ENCODE peak calls at places on chromosome 21, in four cellular contexts. Y, V, J and N are unnamed samples.

GRCh38 chr21:14097881-14098499 is 112.8 kb downstream of the LIPI start:
- DNase-seq in J (no peak), Y (no peak), V (no peak), N (no peak)

GRCh38 chr21:36400719-36401118 is 15.5 kb downstream of the CHAF1B start:
- DNase-seq in Y (no peak), V (no peak), J (no peak), N (no peak)

GRCh38 chr21:44681861-44682579 is at the start of gene KRTAP12-1:
- DNase-seq in J (no peak), V (no peak), Y (no peak), N (no peak)

GRCh38 chr21:37578471-37579126 is 212.0 kb downstream of the DYRK1A start:
- DNase-seq in Y (no peak), V (no peak), J (no peak), N (no peak)

GRCh38 chr21:45306832-45307571 is 19.3 kb upstream of the POFUT2 start:
- DNase-seq in V (peak), J (no peak), Y (no peak), N (no peak)

GRCh38 chr21:36532769-36533467 is 53.0 kb upstream of the CLDN14 start:
- DNase-seq in Y (no peak), J (no peak), V (no peak), N (no peak)

GRCh38 chr21:35422011-35422410 is 372.9 kb upstream of the RUNX1 start:
- DNase-seq in Y (no peak), J (no peak), V (no peak), N (no peak)

GRCh38 chr21:25507522-25507921 is 99.8 kb downstream of the MRPL39 start:
- DNase-seq in V (no peak), J (no peak), Y (peak), N (no peak)

GRCh38 chr21:27831821-27832569 is 865.1 kb upstream of the ADAMTS5 start:
- DNase-seq in V (no peak), J (no peak), Y (no peak), N (no peak)

GRCh38 chr21:43355925-43356289 is 71.0 kb downstream of the SIK1 start:
- DNase-seq in V (peak), Y (no peak), J (no peak), N (no peak)

GRCh38 chr21:36790616-36791015 is 91.7 kb downstream of the SIM2 start:
- DNase-seq in Y (no peak), V (no peak), J (no peak), N (no peak)

GRCh38 chr21:37266515-37267221 is 466 bp downstream of the VPS26C start:
- DNase-seq in Y (peak), J (peak), V (peak), N (no peak)

GRCh38 chr21:28818663-28819278 is 173.9 kb downstream of the LTN1 start:
- DNase-seq in J (no peak), Y (no peak), V (no peak), N (no peak)

GRCh38 chr21:39053126-39053525 is 130.1 kb downstream of the PSMG1 start:
- DNase-seq in J (no peak), V (no peak), Y (no peak), N (no peak)

GRCh38 chr21:22711636-22712035 is 1713.4 kb downstream of the NCAM2 start:
- DNase-seq in V (no peak), J (no peak), Y (no peak), N (no peak)

GRCh38 chr21:46048926-46049889 is 48.7 kb upstream of the COL6A2 start:
- DNase-seq in V (no peak), Y (no peak), J (no peak), N (no peak)

GRCh38 chr21:45975017-45975595 is 6.5 kb upstream of the COL6A1 start:
- DNase-seq in Y (no peak), J (no peak), V (no peak), N (no peak)

GRCh38 chr21:28932717-28933116 is 60.0 kb downstream of the LTN1 start:
- DNase-seq in V (no peak), Y (no peak), J (no peak), N (no peak)

GRCh38 chr21:43292041-43292865 is 123.4 kb downstream of the CRYAA start:
- DNase-seq in Y (no peak), J (no peak), V (no peak), N (no peak)

GRCh38 chr21:14995695-14996490 is 68.9 kb downstream of the NRIP1 start:
- DNase-seq in Y (peak), J (no peak), V (no peak), N (no peak)

GRCh38 chr21:30042443-30042842 is 102.6 kb upstream of the GRIK1 start:
- DNase-seq in J (no peak), Y (no peak), V (no peak), N (no peak)
- TF ChIP-seq PBX3 in J (no peak), Y (no peak), V (no peak), N (no peak)

DNA sequence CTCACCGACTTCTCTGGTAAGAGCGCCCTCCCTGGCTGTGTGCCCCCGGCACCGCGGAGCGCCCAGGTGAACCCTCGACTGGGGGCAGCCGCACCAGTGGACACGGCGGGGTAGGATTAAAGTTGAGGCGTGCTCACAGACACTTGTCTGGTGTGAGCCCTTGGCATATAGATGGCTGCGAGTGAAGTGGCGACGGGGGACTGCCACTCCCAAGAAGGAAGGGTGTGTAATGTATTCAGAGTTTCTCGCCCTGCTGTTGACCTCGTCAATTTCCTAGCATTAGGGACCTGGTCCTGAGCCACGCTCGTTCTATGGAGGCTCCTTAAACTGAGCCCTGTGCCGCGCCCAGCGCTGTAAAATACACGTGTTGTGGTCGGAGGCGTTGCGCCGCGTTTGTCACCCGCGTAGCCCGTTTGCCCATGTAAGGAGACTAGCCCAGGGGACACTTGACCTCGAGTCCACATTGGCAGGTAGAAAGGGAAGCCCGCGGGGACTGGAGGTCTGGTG is 545 bp downstream of the EVA1C start:
- DNase-seq in V (no peak), J (no peak), Y (no peak), N (no peak)
- TF ChIP-seq PBX3 in V (no peak), J (no peak), Y (no peak), N (no peak)

GRCh38 chr21:41614456-41615010 is 106.6 kb upstream of the TMPRSS2 start:
- DNase-seq in V (no peak), Y (no peak), J (no peak), N (no peak)

GRCh38 chr21:41612674-41613250 is 104.8 kb upstream of the TMPRSS2 start:
- DNase-seq in J (peak), V (peak), Y (peak), N (no peak)

GRCh38 chr21:41613421-41613998 is 105.6 kb upstream of the TMPRSS2 start:
- DNase-seq in V (no peak), Y (no peak), J (no peak), N (no peak)

GRCh38 chr21:41615613-41616012 is 107.7 kb upstream of the TMPRSS2 start:
- DNase-seq in J (no peak), V (no peak), Y (no peak), N (no peak)

GRCh38 chr21:41616063-41616591 is 108.2 kb upstream of the TMPRSS2 start:
- DNase-seq in Y (no peak), J (no peak), V (no peak), N (no peak)
- TF ChIP-seq PBX3 in Y (no peak), J (peak), V (no peak), N (no peak)

GRCh38 chr21:16422702-16423101 is 692.9 kb downstream of the USP25 start:
- DNase-seq in Y (no peak), J (no peak), V (no peak), N (no peak)

GRCh38 chr21:16426936-16427335 is 697.2 kb downstream of the USP25 start:
- DNase-seq in J (no peak), Y (no peak), V (no peak), N (no peak)

GRCh38 chr21:16423921-16424320 is 694.1 kb downstream of the USP25 start:
- DNase-seq in V (no peak), J (no peak), Y (no peak), N (no peak)

GRCh38 chr21:16425297-16425696 is 695.5 kb downstream of the USP25 start:
- DNase-seq in V (no peak), J (no peak), Y (no peak), N (no peak)

GRCh38 chr21:16424331-16424749 is 694.6 kb downstream of the USP25 start:
- DNase-seq in Y (peak), J (peak), V (no peak), N (no peak)
- TF ChIP-seq PBX3 in Y (no peak), J (no peak), V (no peak), N (no peak)

GRCh38 chr21:33206771-33207290 is 22.9 kb upstream of the IFNAR2 start:
- DNase-seq in V (no peak), Y (no peak), J (no peak), N (no peak)
- TF ChIP-seq PBX3 in V (no peak), Y (no peak), J (no peak), N (no peak)

DNA sequence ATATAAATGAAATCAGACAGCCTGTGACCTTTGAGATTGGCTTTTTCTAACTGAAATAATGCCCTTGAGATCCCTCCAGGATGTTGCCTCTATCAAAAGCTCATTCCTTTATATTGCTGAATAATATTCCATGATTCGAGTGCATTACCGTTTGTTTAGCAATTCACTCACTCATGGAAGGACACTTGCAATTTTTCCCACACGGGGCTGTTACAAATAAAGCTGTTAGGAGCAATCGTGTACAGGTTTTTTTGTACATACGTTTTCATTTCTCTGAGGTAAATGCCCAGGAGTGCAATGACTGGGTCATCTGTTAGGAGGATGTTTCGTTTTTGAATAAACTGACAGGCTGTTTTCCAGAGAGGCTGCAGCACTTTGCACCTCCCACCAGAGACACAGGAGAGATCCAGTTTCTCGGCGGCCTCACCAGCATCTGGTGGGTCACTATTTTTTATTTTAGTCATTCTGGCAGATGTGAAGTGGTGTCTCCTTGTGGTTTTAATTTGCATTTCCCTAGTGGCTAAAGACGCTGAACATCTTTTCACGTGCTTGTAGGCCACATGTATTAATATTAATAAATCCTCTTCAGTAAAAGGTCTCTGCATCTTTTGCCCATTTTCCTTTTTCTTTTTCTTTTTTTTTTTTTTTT is 11.0 kb downstream of the PRDM15 start:
- DNase-seq in Y (no peak), V (no peak), J (no peak), N (peak)
- TF ChIP-seq PBX3 in Y (no peak), V (no peak), J (no peak), N (peak)